ENCODE peak calls at places on chromosomes 13 and 19, in four cellular contexts. H, T, S and F are unnamed samples.

GRCh38 chr19:16825312-16826168 is 3.7 kb upstream of the SIN3B start:
- DNase-seq in S (no peak), H (no peak), T (no peak), F (no peak)

GRCh38 chr13:25171517-25172302 is at the start of gene AMER2:
- DNase-seq in T (no peak), S (no peak), H (no peak), F (no peak)

GRCh38 chr13:39052944-39053343 is 14.7 kb downstream of the NHLRC3 start:
- DNase-seq in S (no peak), H (no peak), T (no peak), F (no peak)

GRCh38 chr13:49653478-49653877 is 25.2 kb downstream of the ARL11 start:
- DNase-seq in H (no peak), T (no peak), S (no peak), F (no peak)

GRCh38 chr19:43956827-43957226 is 5.8 kb downstream of the ZNF221 start:
- DNase-seq in T (no peak), S (no peak), H (no peak), F (no peak)

GRCh38 chr13:99812611-99813010 is 159.0 kb downstream of the ZIC5 start:
- DNase-seq in T (no peak), H (no peak), S (no peak), F (no peak)

GRCh38 chr19:4732680-4733114 is 9.1 kb upstream of the DPP9 start:
- DNase-seq in T (peak; percentile 64), H (peak; percentile 37), S (no peak), F (no peak)

GRCh38 chr13:64075543-64076271 is 2660.1 kb upstream of the PCDH20 start:
- DNase-seq in T (no peak), S (no peak), H (no peak), F (no peak)

GRCh38 chr13:39959497-39959896 is 304.0 kb downstream of the COG6 start:
- DNase-seq in T (no peak), S (no peak), H (no peak), F (no peak)

GRCh38 chr13:102561933-102562332 is 34.9 kb upstream of the TPP2 start:
- DNase-seq in H (no peak), T (no peak), S (no peak), F (no peak)

GRCh38 chr19:35466259-35466658 is 18.2 kb downstream of the FFAR2 start:
- DNase-seq in S (no peak), H (no peak), T (no peak), F (no peak)

GRCh38 chr13:40800559-40800958 is 11.1 kb downstream of the SLC25A15 start:
- DNase-seq in S (no peak), H (no peak), T (no peak), F (no peak)

GRCh38 chr19:45591004-45591637 is 6.5 kb upstream of the OPA3 start:
- DNase-seq in H (no peak), T (no peak), S (no peak), F (no peak)

GRCh38 chr19:44570984-44571684 is 41.7 kb upstream of the CEACAM20 start:
- DNase-seq in S (no peak), H (peak; percentile 24), T (peak; percentile 40), F (no peak)

GRCh38 chr19:2986951-2987491 is 9.7 kb downstream of the TLE6 start:
- DNase-seq in S (no peak), H (no peak), T (no peak), F (no peak)

GRCh38 chr13:36700170-36700569 is 26.4 kb downstream of the SERTM1 start:
- DNase-seq in T (no peak), H (no peak), S (no peak), F (no peak)

GRCh38 chr19:35639863-35640262 is 1.7 kb upstream of the ETV2 start:
- DNase-seq in T (no peak), H (no peak), S (no peak), F (no peak)

GRCh38 chr19:36850646-36851442 is at the start of gene ZNF345:
- DNase-seq in T (peak; percentile 84), S (peak; percentile 43), H (peak; percentile 82), F (peak; percentile 25)

GRCh38 chr13:21116141-21116540 is 54.8 kb upstream of the LATS2 start:
- DNase-seq in T (no peak), H (no peak), S (no peak), F (no peak)

GRCh38 chr13:107906131-107906530 is 309.2 kb downstream of the LIG4 start:
- DNase-seq in H (no peak), T (no peak), S (no peak), F (no peak)

GRCh38 chr19:45345506-45345860 is 4.9 kb downstream of the KLC3 start:
- DNase-seq in S (no peak), T (no peak), H (no peak), F (no peak)

GRCh38 chr13:31159306-31159705 is 2.4 kb downstream of the HSPH1 start:
- DNase-seq in H (no peak), T (no peak), S (no peak), F (no peak)

GRCh38 chr19:54465367-54466109 is 2.0 kb upstream of the LENG9 start:
- DNase-seq in S (no peak), H (no peak), T (no peak), F (no peak)

GRCh38 chr19:21082011-21082975 is at the start of gene ZNF714:
- DNase-seq in T (peak; percentile 72), S (peak; percentile 52), H (peak; percentile 74), F (peak; percentile 27)

GRCh38 chr13:46569471-46569870 is 16.5 kb downstream of the LRCH1 start:
- DNase-seq in S (no peak), T (no peak), H (no peak), F (no peak)

GRCh38 chr13:19838726-19839342 is 24.6 kb downstream of the ZMYM5 start:
- DNase-seq in T (no peak), S (no peak), H (no peak), F (no peak)

GRCh38 chr13:114071991-114072390 is 60.4 kb downstream of the RASA3 start:
- DNase-seq in T (no peak), H (no peak), S (no peak), F (no peak)